ENCODE peak calls at places on chromosomes 1 and 21, in seven cellular contexts. H is IMR-90, Z is H1, O is mesendoderm, V is neuronal stem cell, S is H9, G is trophoblast cell. Y is an unnamed sample.
A peak's percentile ranks its signal among the peaks of the same experiment; 100 is the strongest.

GRCh38 chr1:242489545-242489944 is 35.0 kb downstream of the PLD5 start:
- DNase-seq in V (no peak), S (no peak), G (no peak), H (no peak), Z (no peak), O (no peak), Y (no peak)

GRCh38 chr1:206579747-206580437 is 32.4 kb downstream of the EIF2D start:
- DNase-seq in V (no peak), Z (no peak), S (no peak), O (no peak), G (peak; percentile 42), H (peak; percentile 22), Y (no peak)

GRCh38 chr1:1175221-1176062 is 1.8 kb downstream of the TTLL10 start:
- DNase-seq in H (no peak), Z (no peak), O (no peak), G (no peak), S (peak; percentile 25), V (no peak), Y (no peak)

GRCh38 chr1:21659099-21659923 is 9.8 kb downstream of the RAP1GAP start:
- DNase-seq in H (peak; percentile 36), G (peak; percentile 45), V (peak; percentile 85), S (peak; percentile 91), Z (peak; percentile 99), O (peak; percentile 84), Y (peak; percentile 61)

GRCh38 chr1:902802-903201 is 20.9 kb upstream of the SAMD11 start:
- DNase-seq in H (no peak), G (no peak), S (no peak), Z (no peak), O (no peak), V (no peak), Y (no peak)

GRCh38 chr1:46517010-46517600 is 27.5 kb downstream of the DMBX1 start:
- DNase-seq in V (peak; percentile 54), S (peak; percentile 93), H (no peak), O (peak; percentile 86), Z (peak; percentile 72), G (no peak), Y (no peak)

GRCh38 chr1:188715566-188715965 is 1762.1 kb downstream of the BRINP3 start:
- DNase-seq in H (no peak), O (peak; percentile 29), S (no peak), Z (no peak), V (no peak), G (no peak), Y (no peak)

GRCh38 chr1:161506336-161507223 is 1.3 kb downstream of the FCGR2A start:
- DNase-seq in V (no peak), Z (no peak), S (no peak), G (peak; percentile 13), O (no peak), H (peak; percentile 54), Y (peak; percentile 57)

GRCh38 chr1:55894521-55894920 is 679.4 kb upstream of the USP24 start:
- DNase-seq in O (peak; percentile 4), H (peak; percentile 35), Z (no peak), S (no peak), G (no peak), V (no peak), Y (no peak)

GRCh38 chr1:187689137-187689536 is 860.4 kb downstream of the PLA2G4A start:
- DNase-seq in V (no peak), H (peak; percentile 90), S (no peak), Z (no peak), G (no peak), O (no peak), Y (peak; percentile 6)

GRCh38 chr1:223143760-223144248 is 756 bp upstream of the TLR5 start:
- DNase-seq in S (no peak), G (no peak), O (no peak), V (no peak), H (no peak), Z (no peak), Y (no peak)

GRCh38 chr21:16794944-16795343 is 717.9 kb upstream of the CXADR start:
- DNase-seq in Z (no peak), G (peak; percentile 9), H (peak; percentile 95), O (peak; percentile 11), V (no peak), S (no peak), Y (peak; percentile 81)

GRCh38 chr1:68173283-68174172 is 58.8 kb downstream of the WLS start:
- DNase-seq in Z (no peak), S (no peak), O (no peak), G (no peak), V (no peak), H (peak; percentile 75), Y (peak; percentile 60)

GRCh38 chr1:43632135-43632670 is 17.7 kb upstream of the KDM4A start:
- DNase-seq in G (no peak), Z (no peak), O (no peak), S (no peak), V (no peak), H (no peak), Y (peak; percentile 10)

GRCh38 chr1:53739109-53739681 is at the start of gene GLIS1:
- DNase-seq in H (peak; percentile 82), O (peak; percentile 93), S (peak; percentile 92), G (peak; percentile 58), Z (peak; percentile 97), V (peak; percentile 91), Y (peak; percentile 82)

DNA sequence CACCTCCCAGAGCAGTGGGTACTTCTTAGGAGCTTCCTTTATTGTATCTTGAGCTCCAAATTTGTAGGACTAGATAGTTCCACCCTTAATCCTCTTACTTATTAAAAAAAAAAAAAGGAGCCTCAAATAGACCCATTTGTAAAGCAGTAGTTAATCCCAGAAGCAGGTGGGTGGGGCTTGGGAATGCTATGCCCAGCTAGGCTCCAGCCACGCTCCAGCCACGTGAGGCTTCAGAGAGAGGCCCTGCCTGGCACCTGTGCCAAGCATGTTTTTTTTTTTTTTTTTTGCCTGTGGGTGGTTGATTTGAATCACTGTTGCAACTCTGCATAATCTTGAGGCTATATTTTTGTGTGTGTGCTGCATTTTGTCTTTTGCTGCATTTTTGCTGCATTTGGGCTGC is 7.0 kb downstream of the CACNA1E start:
- DNase-seq in H (no peak), V (no peak), O (no peak), G (no peak), S (no peak), Z (no peak), Y (no peak)
- H2AK5ac ChIP-seq in H (no peak overlapping the region), V (no peak overlapping the region), O (no peak overlapping the region), G (no peak overlapping the region), S (no peak overlapping the region), Z (no peak overlapping the region), Y (no peak overlapping the region)

GRCh38 chr21:26844258-26845065 is 747 bp downstream of the ADAMTS1 start:
- DNase-seq in O (peak; percentile 48), S (peak; percentile 50), V (peak; percentile 44), G (no peak), Z (peak; percentile 71), H (peak; percentile 22), Y (peak; percentile 63)

GRCh38 chr21:26845066-26845749 is at the start of gene ADAMTS1:
- DNase-seq in V (peak; percentile 88), S (peak; percentile 91), Z (peak; percentile 91), H (peak; percentile 92), G (peak; percentile 90), O (peak; percentile 97), Y (peak; percentile 95)

GRCh38 chr21:26843912-26844257 is 1.3 kb downstream of the ADAMTS1 start:
- DNase-seq in Z (no peak), O (no peak), H (peak; percentile 55), S (no peak), V (peak; percentile 35), G (no peak), Y (peak; percentile 61)

GRCh38 chr21:26846036-26846931 is 1.1 kb upstream of the ADAMTS1 start:
- DNase-seq in V (peak; percentile 58), O (peak; percentile 88), S (peak; percentile 81), G (peak; percentile 85), Z (peak; percentile 76), H (peak; percentile 82), Y (peak; percentile 87)

GRCh38 chr21:26845750-26846035 is 484 bp upstream of the ADAMTS1 start:
- DNase-seq in V (no peak), G (no peak), O (no peak), S (no peak), H (no peak), Z (no peak), Y (no peak)
- H3K23ac ChIP-seq in V (no peak overlapping the region), G (no peak overlapping the region), O (peak overlapping the region; percentile 49), S (no peak overlapping the region), H (peak overlapping the region; percentile 90), Z (no peak overlapping the region), Y (no peak overlapping the region)

GRCh38 chr1:150346316-150346715 is 17.6 kb upstream of the RPRD2 start:
- DNase-seq in S (no peak), H (no peak), V (no peak), O (no peak), G (no peak), Z (no peak), Y (no peak)
- H2AK5ac ChIP-seq in S (no peak overlapping the region), H (no peak overlapping the region), V (no peak overlapping the region), O (no peak overlapping the region), G (no peak overlapping the region), Z (no peak overlapping the region), Y (no peak overlapping the region)

GRCh38 chr1:201145816-201146215 is 8.5 kb downstream of the TMEM9 start:
- DNase-seq in V (no peak), G (no peak), S (no peak), O (no peak), H (no peak), Z (no peak), Y (no peak)

GRCh38 chr1:201145132-201145531 is 9.1 kb downstream of the TMEM9 start:
- DNase-seq in G (no peak), O (no peak), Z (no peak), S (no peak), V (no peak), H (no peak), Y (no peak)

GRCh38 chr1:201147396-201148015 is 6.8 kb downstream of the TMEM9 start:
- DNase-seq in H (no peak), O (no peak), G (no peak), S (no peak), V (no peak), Z (no peak), Y (no peak)

GRCh38 chr1:201146626-201147390 is 7.5 kb downstream of the TMEM9 start:
- DNase-seq in V (no peak), S (no peak), H (no peak), O (no peak), Z (no peak), G (no peak), Y (no peak)

DNA sequence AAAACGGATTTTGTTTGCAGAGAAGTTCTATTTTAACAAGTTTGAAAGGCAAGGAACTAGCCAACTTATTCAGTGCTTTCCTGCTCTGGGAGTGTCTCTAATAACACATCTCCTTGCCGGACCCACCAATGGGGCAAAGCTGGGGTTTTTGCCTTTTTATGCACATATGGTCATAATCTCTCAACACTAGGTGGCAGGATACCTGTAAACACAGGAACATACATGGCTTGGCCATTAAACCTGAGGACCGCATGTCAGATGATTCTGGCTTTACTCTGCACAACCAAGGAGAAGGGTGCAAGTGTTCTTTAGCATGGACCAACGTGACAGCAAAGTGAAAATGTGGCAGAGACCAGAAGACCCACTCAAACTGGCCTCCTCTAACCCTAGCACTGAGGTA is 4.9 kb downstream of the TMEM9 start:
- DNase-seq in V (no peak), S (no peak), H (peak; percentile 44), G (peak; percentile 19), Z (no peak), O (peak; percentile 67), Y (peak; percentile 41)
- H3K23ac ChIP-seq in V (no peak overlapping the region), S (no peak overlapping the region), H (no peak overlapping the region), G (no peak overlapping the region), Z (no peak overlapping the region), O (no peak overlapping the region), Y (no peak overlapping the region)

DNA sequence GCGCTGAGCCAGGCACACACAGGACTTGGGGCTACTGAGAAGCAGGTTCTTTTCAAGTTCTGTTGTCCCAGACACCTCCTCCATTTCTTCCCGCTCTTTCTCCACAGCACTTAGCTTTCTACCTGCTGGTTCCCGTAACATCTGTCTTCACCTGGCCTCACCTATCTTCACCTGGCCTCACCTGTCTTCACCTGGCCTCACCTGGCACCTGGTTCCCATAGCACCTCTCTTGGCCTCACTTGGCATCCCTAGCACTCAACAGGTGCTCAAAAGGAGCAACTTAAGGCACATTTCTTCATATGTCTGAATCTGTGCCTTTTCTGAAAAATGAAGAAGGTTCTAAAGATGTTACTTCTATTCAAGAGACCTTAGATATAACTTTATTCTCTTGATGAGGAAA is 10.4 kb downstream of the KCNK1 start:
- DNase-seq in H (no peak), V (no peak), S (no peak), O (no peak), G (no peak), Z (no peak), Y (no peak)
- H2AK5ac ChIP-seq in H (no peak overlapping the region), V (no peak overlapping the region), S (no peak overlapping the region), O (no peak overlapping the region), G (no peak overlapping the region), Z (peak overlapping the region; percentile 9), Y (no peak overlapping the region)

Y was measured in mesenchymal stem cell.